ENCODE peak calls at places on chromosome 22, in ten cellular contexts. A is hippocampal formation; L is activated T-helper 1 cell treated with anti-CD3 and anti-CD28 coated beads, Interleukin-2, amount 50 U/mL, for 16 hours; X is glutamatergic neuron; Q is HTR-8/SVneo; E is dermis microvascular lymphatic vessel endothelial cell; K is activated CD4-positive, alpha-beta memory T cell treated with anti-CD3 and anti-CD28 coated beads, Interleukin-2, amount 10 ng/mL, durations not matched to agents 7 days and 5 days; T is progenitor cell of endocrine pancreas; U is endothelial cell; C is stimulated activated CD4-positive, alpha-beta T cell treated with anti-CD3 and anti-CD28 coated beads, Interleukin-1b, Interleukin-23, amount 100 ng/mL, for 24 hours. H is an unnamed sample.

GRCh38 chr22:20973634-20974286 is 6.7 kb downstream of the AIFM3 start:
- DNase-seq in A (no peak), L (no peak), X (no peak), Q (no peak), E (no peak), K (no peak), T (no peak), U (no peak), C (no peak), H (no peak)

GRCh38 chr22:27799334-27800249 is 2.0 kb downstream of the MN1 start:
- DNase-seq in A (no peak), L (no peak), X (peak; percentile 54), Q (no peak), E (no peak), K (no peak), T (no peak), U (no peak), C (no peak), H (peak; percentile 47)

GRCh38 chr22:44765571-44766285 is 13.4 kb downstream of the ARHGAP8 start:
- DNase-seq in A (no peak), L (no peak), X (no peak), Q (no peak), E (no peak), K (no peak), T (no peak), U (no peak), C (no peak), H (no peak)

GRCh38 chr22:22682807-22683667 is 38.6 kb downstream of the GGTLC2 start:
- DNase-seq in A (no peak), L (no peak), X (no peak), Q (peak; percentile 19), E (no peak), K (no peak), T (no peak), U (no peak), C (no peak), H (no peak)

GRCh38 chr22:40196628-40197027 is 18.9 kb downstream of the TNRC6B start:
- DNase-seq in A (no peak), L (no peak), X (no peak), Q (peak; percentile 19), E (peak; percentile 73), K (peak; percentile 26), T (no peak), U (no peak), C (no peak), H (no peak)

GRCh38 chr22:31646186-31647019 is 15.6 kb downstream of the PISD start:
- DNase-seq in A (no peak), L (no peak), X (no peak), Q (peak; percentile 66), E (peak; percentile 90), K (no peak), T (no peak), U (no peak), C (no peak), H (no peak)

GRCh38 chr22:23574371-23574811 is 5.7 kb downstream of the IGLL1 start:
- DNase-seq in A (no peak), L (no peak), X (no peak), Q (no peak), E (no peak), K (no peak), T (no peak), U (no peak), C (no peak), H (no peak)

GRCh38 chr22:39622881-39623367 is 52.4 kb downstream of the CACNA1I start:
- DNase-seq in A (no peak), L (peak; percentile 49), X (peak; percentile 86), Q (peak; percentile 29), E (peak; percentile 27), K (peak; percentile 71), T (peak; percentile 63), U (peak; percentile 82), C (peak; percentile 35), H (peak; percentile 86)

GRCh38 chr22:31995046-31995445 is 48.0 kb upstream of the SLC5A1 start:
- DNase-seq in A (no peak), L (no peak), X (no peak), Q (no peak), E (no peak), K (no peak), T (no peak), U (no peak), C (no peak), H (no peak)

GRCh38 chr22:26461188-26461810 is 22.3 kb downstream of the HPS4 start:
- DNase-seq in A (peak; percentile 2), L (peak; percentile 9), X (peak; percentile 91), Q (peak; percentile 36), E (peak; percentile 10), K (peak; percentile 32), T (peak; percentile 62), U (peak; percentile 77), C (no peak), H (peak; percentile 87)

GRCh38 chr22:39594411-39594810 is 23.9 kb downstream of the CACNA1I start:
- DNase-seq in A (no peak), L (no peak), X (no peak), Q (no peak), E (no peak), K (no peak), T (no peak), U (no peak), C (no peak), H (no peak)

GRCh38 chr22:17921871-17922821 is 102.2 kb downstream of the MICAL3 start:
- DNase-seq in A (no peak), L (no peak), X (no peak), Q (no peak), E (no peak), K (no peak), T (peak; percentile 25), U (no peak), C (no peak), H (peak; percentile 95)

GRCh38 chr22:23259916-23260644 is 79.8 kb downstream of the BCR start:
- DNase-seq in A (no peak), L (no peak), X (no peak), Q (no peak), E (no peak), K (no peak), T (peak; percentile 37), U (no peak), C (no peak), H (peak; percentile 83)

GRCh38 chr22:25071720-25072119 is 119.2 kb downstream of the KIAA1671 start:
- DNase-seq in A (no peak), L (no peak), X (no peak), Q (no peak), E (no peak), K (no peak), T (no peak), U (no peak), C (no peak), H (no peak)

GRCh38 chr22:45444168-45444567 is 30.7 kb downstream of the RIBC2 start:
- DNase-seq in A (no peak), L (no peak), X (no peak), Q (no peak), E (no peak), K (no peak), T (no peak), U (no peak), C (no peak), H (no peak)

GRCh38 chr22:17258015-17258827 is 39.0 kb upstream of the ADA2 start:
- DNase-seq in A (peak; percentile 20), L (peak; percentile 12), X (peak; percentile 80), Q (no peak), E (no peak), K (peak; percentile 79), T (peak; percentile 30), U (no peak), C (no peak), H (peak; percentile 92)

GRCh38 chr22:36548606-36549005 is 19.6 kb upstream of the EIF3D start:
- DNase-seq in A (no peak), L (no peak), X (peak; percentile 44), Q (no peak), E (no peak), K (no peak), T (no peak), U (no peak), C (no peak), H (peak; percentile 47)

GRCh38 chr22:20956258-20957117 is 10.6 kb upstream of the AIFM3 start:
- DNase-seq in A (no peak), L (no peak), X (no peak), Q (no peak), E (no peak), K (no peak), T (no peak), U (no peak), C (no peak), H (peak; percentile 86)

GRCh38 chr22:27482414-27482813 is 319.1 kb downstream of the MN1 start:
- DNase-seq in A (no peak), L (no peak), X (no peak), Q (no peak), E (no peak), K (no peak), T (no peak), U (no peak), C (no peak), H (no peak)

GRCh38 chr22:47274196-47274595 is 511.7 kb downstream of the TBC1D22A start:
- DNase-seq in A (no peak), L (no peak), X (no peak), Q (no peak), E (no peak), K (no peak), T (no peak), U (no peak), C (no peak), H (no peak)

GRCh38 chr22:29625090-29625825 is 21.8 kb downstream of the NF2 start:
- DNase-seq in A (peak; percentile 48), L (no peak), X (peak; percentile 35), Q (peak; percentile 27), E (peak; percentile 85), K (peak; percentile 53), T (no peak), U (peak; percentile 31), C (no peak), H (no peak)

GRCh38 chr22:27585141-27585540 is 216.4 kb downstream of the MN1 start:
- DNase-seq in A (no peak), L (no peak), X (no peak), Q (no peak), E (no peak), K (no peak), T (no peak), U (no peak), C (no peak), H (no peak)

GRCh38 chr22:22738959-22739585 is 94.7 kb downstream of the GGTLC2 start:
- DNase-seq in A (no peak), L (no peak), X (no peak), Q (no peak), E (no peak), K (no peak), T (no peak), U (no peak), C (no peak), H (no peak)

GRCh38 chr22:24500251-24500820 is 5.2 kb downstream of the UPB1 start:
- DNase-seq in A (no peak), L (no peak), X (no peak), Q (no peak), E (no peak), K (no peak), T (no peak), U (no peak), C (no peak), H (no peak)

GRCh38 chr22:50222508-50222907 is 21.7 kb downstream of the SELENOO start:
- DNase-seq in A (no peak), L (no peak), X (no peak), Q (no peak), E (no peak), K (no peak), T (no peak), U (no peak), C (no peak), H (no peak)

GRCh38 chr22:23119492-23120414 is 22.0 kb downstream of the RSPH14 start:
- DNase-seq in A (no peak), L (peak; percentile 35), X (no peak), Q (no peak), E (peak; percentile 7), K (peak; percentile 54), T (no peak), U (no peak), C (peak; percentile 30), H (no peak)

GRCh38 chr22:38442967-38443674 is 11.9 kb downstream of the KCNJ4 start:
- DNase-seq in A (no peak), L (no peak), X (no peak), Q (no peak), E (no peak), K (no peak), T (no peak), U (no peak), C (no peak), H (no peak)

GRCh38 chr22:30270841-30271240 is 4.2 kb upstream of the OSM start:
- DNase-seq in A (no peak), L (no peak), X (no peak), Q (no peak), E (peak; percentile 85), K (no peak), T (no peak), U (no peak), C (no peak), H (no peak)

H was measured in H9.